ENCODE peak calls at places on chromosomes 4 and X, in seven cellular contexts. L is cardiac fibroblast, K is AG08395, P is skeletal muscle cell, E is epithelial cell of esophagus, J is GM12892, H is GM18507. Z is an unnamed sample.

GRCh38 chr4:138789796-138790195 is 225.8 kb upstream of the NOCT start:
- DNase-seq in K (no peak), P (no peak), E (no peak), J (no peak), L (no peak), H (no peak), Z (no peak)

GRCh38 chr4:107734120-107734519 is 14.1 kb upstream of the PAPSS1 start:
- DNase-seq in P (no peak), K (peak; percentile 32), J (no peak), L (no peak), H (no peak), E (peak; percentile 17), Z (peak; percentile 17)

GRCh38 chrX:41086627-41086932 is 1.3 kb downstream of the USP9X start:
- DNase-seq in H (no peak), J (no peak), K (no peak), P (no peak), L (no peak), E (peak; percentile 55), Z (no peak)

GRCh38 chr4:6908397-6909112 is 1.1 kb upstream of the TBC1D14 start:
- DNase-seq in K (peak; percentile 47), P (no peak), L (peak; percentile 57), J (no peak), H (no peak), E (no peak), Z (peak; percentile 39)

GRCh38 chr4:25859429-25860148 is 3.2 kb downstream of the SEL1L3 start:
- DNase-seq in E (no peak), J (no peak), H (no peak), P (no peak), K (no peak), L (no peak), Z (no peak)

GRCh38 chr4:81369898-81370297 is 101.8 kb downstream of the RASGEF1B start:
- DNase-seq in H (no peak), P (no peak), E (no peak), L (peak; percentile 24), K (no peak), J (no peak), Z (no peak)

GRCh38 chr4:166501941-166502382 is 628.9 kb downstream of the TLL1 start:
- DNase-seq in H (no peak), K (no peak), E (peak; percentile 72), L (peak; percentile 48), J (no peak), P (no peak), Z (peak; percentile 15)

GRCh38 chrX:31563792-31564191 is 492.0 kb upstream of the FTHL17 start:
- DNase-seq in J (no peak), P (no peak), H (no peak), L (no peak), E (no peak), K (no peak), Z (no peak)

GRCh38 chr4:173642509-173642908 is 112.5 kb upstream of the HAND2 start:
- DNase-seq in K (no peak), E (no peak), H (no peak), L (no peak), P (no peak), J (no peak), Z (no peak)

GRCh38 chrX:136850441-136851175 is 29.9 kb downstream of the RBMX start:
- DNase-seq in H (no peak), J (no peak), L (peak; percentile 14), K (no peak), P (no peak), E (no peak), Z (peak; percentile 33)

GRCh38 chr4:48910511-48910910 is 3.9 kb upstream of the OCIAD2 start:
- DNase-seq in E (no peak), P (no peak), K (no peak), J (no peak), H (no peak), L (no peak), Z (no peak)

GRCh38 chr4:108018038-108018883 is 28.6 kb downstream of the HADH start:
- DNase-seq in K (peak; percentile 81), P (peak; percentile 31), H (peak; percentile 32), L (peak; percentile 87), E (peak; percentile 81), J (peak; percentile 40), Z (peak; percentile 80)

GRCh38 chr4:42282081-42282901 is 115.0 kb upstream of the SHISA3 start:
- DNase-seq in P (peak; percentile 40), H (no peak), J (peak; percentile 48), K (peak; percentile 70), L (peak; percentile 89), E (peak; percentile 73), Z (peak; percentile 74)

GRCh38 chrX:19593684-19594083 is 78.4 kb upstream of the MAP3K15 start:
- DNase-seq in E (peak; percentile 53), J (no peak), P (no peak), L (peak; percentile 69), K (peak; percentile 35), H (no peak), Z (peak; percentile 61)

GRCh38 chr4:119244832-119245231 is 32.3 kb downstream of the USP53 start:
- DNase-seq in H (no peak), P (no peak), E (no peak), L (no peak), K (no peak), J (no peak), Z (no peak)

GRCh38 chr4:185424905-185425599 is 712 bp downstream of the UFSP2 start:
- DNase-seq in P (no peak), K (peak; percentile 57), L (no peak), J (no peak), E (no peak), H (no peak), Z (peak; percentile 34)

GRCh38 chrX:25534096-25534495 is 518.3 kb upstream of the ARX start:
- DNase-seq in E (no peak), L (no peak), P (no peak), J (no peak), K (no peak), H (no peak), Z (peak; percentile 2)

GRCh38 chr4:147355849-147356248 is 125.0 kb upstream of the EDNRA start:
- DNase-seq in L (peak; percentile 54), H (no peak), K (peak; percentile 20), E (peak; percentile 60), P (peak; percentile 98), J (no peak), Z (peak; percentile 93)

GRCh38 chr4:5524900-5525299 is 183.5 kb downstream of the EVC2 start:
- DNase-seq in E (no peak), J (no peak), P (no peak), K (peak; percentile 48), H (no peak), L (peak; percentile 59), Z (peak; percentile 46)

GRCh38 chrX:12701625-12702024 is 89.6 kb upstream of the PRPS2 start:
- DNase-seq in P (peak; percentile 23), L (peak; percentile 77), E (peak; percentile 85), J (peak; percentile 10), K (peak; percentile 48), H (peak; percentile 12), Z (peak; percentile 71)

GRCh38 chr4:78612398-78613005 is 60.9 kb downstream of the ANXA3 start:
- DNase-seq in K (peak; percentile 56), H (no peak), E (peak; percentile 66), L (peak; percentile 79), J (no peak), P (no peak), Z (peak; percentile 69)

GRCh38 chr4:19227701-19228100 is 1024.0 kb upstream of the SLIT2 start:
- DNase-seq in H (no peak), J (no peak), L (no peak), P (no peak), E (no peak), K (peak; percentile 19), Z (no peak)

GRCh38 chr4:154939851-154940250 is 158.8 kb downstream of the RBM46 start:
- DNase-seq in L (no peak), J (no peak), P (no peak), H (no peak), E (no peak), K (no peak), Z (no peak)

GRCh38 chrX:53481093-53481492 is 46.9 kb upstream of the HSD17B10 start:
- DNase-seq in P (no peak), H (no peak), E (peak; percentile 37), L (no peak), J (no peak), K (no peak), Z (no peak)

GRCh38 chrX:16162391-16162790 is 4.9 kb upstream of the MAGEB17 start:
- DNase-seq in E (no peak), J (no peak), P (no peak), K (no peak), L (no peak), H (no peak), Z (no peak)